ENCODE peak calls at places on chromosome 20, in ten cellular contexts. One of them, this sample, is unnamed.

GRCh38 chr20:51420111-51420510 is 122.4 kb downstream of the NFATC2 start:
- DNase-seq in mucosa of descending colon: no peak
- DNase-seq in adrenal gland: no peak
- DNase-seq in tibial nerve: no peak
- DNase-seq in colonic mucosa: no peak
- DNase-seq in lower lobe of right lung: no peak
- DNase-seq in lung: no peak
- DNase-seq in CD8-positive, alpha-beta T cell: no peak
- DNase-seq in heart left ventricle: no peak
- DNase-seq in GM23338: no peak
- DNase-seq in this sample: no peak

GRCh38 chr20:17916365-17916996 is 52.1 kb downstream of the SNX5 start:
- DNase-seq in mucosa of descending colon: peak; percentile 15
- DNase-seq in adrenal gland: no peak
- DNase-seq in tibial nerve: no peak
- DNase-seq in colonic mucosa: no peak
- DNase-seq in lower lobe of right lung: no peak
- DNase-seq in lung: no peak
- DNase-seq in CD8-positive, alpha-beta T cell: no peak
- DNase-seq in heart left ventricle: no peak
- DNase-seq in GM23338: no peak
- DNase-seq in this sample: no peak

GRCh38 chr20:23366384-23366783 is 4.4 kb downstream of the GZF1 start:
- DNase-seq in mucosa of descending colon: no peak
- DNase-seq in adrenal gland: no peak
- DNase-seq in tibial nerve: no peak
- DNase-seq in colonic mucosa: no peak
- DNase-seq in lower lobe of right lung: no peak
- DNase-seq in lung: no peak
- DNase-seq in CD8-positive, alpha-beta T cell: no peak
- DNase-seq in heart left ventricle: no peak
- DNase-seq in GM23338: no peak
- DNase-seq in this sample: no peak

GRCh38 chr20:52129611-52130010 is 62.0 kb downstream of the ZFP64 start:
- DNase-seq in mucosa of descending colon: no peak
- DNase-seq in adrenal gland: no peak
- DNase-seq in tibial nerve: no peak
- DNase-seq in colonic mucosa: no peak
- DNase-seq in lower lobe of right lung: no peak
- DNase-seq in lung: no peak
- DNase-seq in CD8-positive, alpha-beta T cell: no peak
- DNase-seq in heart left ventricle: no peak
- DNase-seq in GM23338: no peak
- DNase-seq in this sample: no peak

GRCh38 chr20:23156170-23156841 is 70.2 kb upstream of the CD93 start:
- DNase-seq in mucosa of descending colon: peak; percentile 32
- DNase-seq in adrenal gland: peak; percentile 57
- DNase-seq in tibial nerve: no peak
- DNase-seq in colonic mucosa: no peak
- DNase-seq in lower lobe of right lung: peak; percentile 76
- DNase-seq in lung: no peak
- DNase-seq in CD8-positive, alpha-beta T cell: no peak
- DNase-seq in heart left ventricle: no peak
- DNase-seq in GM23338: no peak
- DNase-seq in this sample: no peak

GRCh38 chr20:57037689-57038088 is 228.8 kb downstream of the BMP7 start:
- DNase-seq in mucosa of descending colon: no peak
- DNase-seq in adrenal gland: no peak
- DNase-seq in tibial nerve: no peak
- DNase-seq in colonic mucosa: no peak
- DNase-seq in lower lobe of right lung: no peak
- DNase-seq in lung: no peak
- DNase-seq in CD8-positive, alpha-beta T cell: no peak
- DNase-seq in heart left ventricle: no peak
- DNase-seq in GM23338: no peak
- DNase-seq in this sample: no peak

GRCh38 chr20:38649275-38649891 is 47.8 kb downstream of the ARHGAP40 start:
- DNase-seq in mucosa of descending colon: peak; percentile 7
- DNase-seq in adrenal gland: no peak
- DNase-seq in tibial nerve: no peak
- DNase-seq in colonic mucosa: no peak
- DNase-seq in lower lobe of right lung: no peak
- DNase-seq in lung: no peak
- DNase-seq in CD8-positive, alpha-beta T cell: no peak
- DNase-seq in heart left ventricle: no peak
- DNase-seq in GM23338: peak; percentile 78
- DNase-seq in this sample: no peak

GRCh38 chr20:46089076-46089337 is 755 bp downstream of the NCOA5 start:
- DNase-seq in mucosa of descending colon: no peak
- DNase-seq in adrenal gland: no peak
- DNase-seq in tibial nerve: no peak
- DNase-seq in colonic mucosa: no peak
- DNase-seq in lower lobe of right lung: no peak
- DNase-seq in lung: no peak
- DNase-seq in CD8-positive, alpha-beta T cell: no peak
- DNase-seq in heart left ventricle: no peak
- DNase-seq in GM23338: peak; percentile 53
- DNase-seq in this sample: no peak

DNA sequence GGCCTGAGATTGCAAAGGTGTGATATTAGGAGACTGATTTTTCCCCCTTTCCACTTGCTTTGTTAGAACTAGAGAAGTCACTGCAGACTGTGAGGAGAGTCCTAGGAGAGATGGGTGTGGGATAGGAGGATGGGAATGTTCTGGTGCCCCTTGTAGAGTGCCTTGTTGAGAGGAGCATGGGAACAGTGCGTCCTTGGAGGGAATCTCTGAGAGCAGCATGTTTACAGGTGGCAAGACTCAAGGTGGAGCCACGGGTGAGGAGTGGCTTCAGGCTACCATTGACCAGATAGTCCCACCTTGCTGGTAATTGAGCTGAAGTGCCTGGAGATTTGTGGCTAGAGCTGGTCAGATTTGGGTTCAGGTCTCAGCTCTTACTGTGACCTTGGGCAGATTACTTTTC is 6.0 kb downstream of the PLCG1 start:
- DNase-seq in mucosa of descending colon: no peak
- DNase-seq in adrenal gland: no peak
- DNase-seq in tibial nerve: no peak
- DNase-seq in colonic mucosa: no peak
- DNase-seq in lower lobe of right lung: no peak
- DNase-seq in lung: no peak
- DNase-seq in CD8-positive, alpha-beta T cell: no peak
- DNase-seq in heart left ventricle: no peak
- DNase-seq in GM23338: no peak
- DNase-seq in this sample: no peak
- H3K4me1 ChIP-seq in mucosa of descending colon: peaks cover 25% of the 10 kb centered on the region
- H3K4me1 ChIP-seq in adrenal gland: peaks cover 77% of the 10 kb centered on the region
- H3K4me1 ChIP-seq in tibial nerve: no peaks in the 10 kb centered on the region
- H3K4me1 ChIP-seq in colonic mucosa: no peaks in the 10 kb centered on the region
- H3K4me1 ChIP-seq in lower lobe of right lung: peaks cover 100% of the 10 kb centered on the region
- H3K4me1 ChIP-seq in lung: peaks cover 73% of the 10 kb centered on the region
- H3K4me1 ChIP-seq in CD8-positive, alpha-beta T cell: peaks cover 96% of the 10 kb centered on the region
- H3K4me1 ChIP-seq in heart left ventricle: peaks cover 89% of the 10 kb centered on the region
- H3K4me1 ChIP-seq in GM23338: peaks cover 40% of the 10 kb centered on the region
- H3K4me1 ChIP-seq in this sample: peaks cover 96% of the 10 kb centered on the region

DNA sequence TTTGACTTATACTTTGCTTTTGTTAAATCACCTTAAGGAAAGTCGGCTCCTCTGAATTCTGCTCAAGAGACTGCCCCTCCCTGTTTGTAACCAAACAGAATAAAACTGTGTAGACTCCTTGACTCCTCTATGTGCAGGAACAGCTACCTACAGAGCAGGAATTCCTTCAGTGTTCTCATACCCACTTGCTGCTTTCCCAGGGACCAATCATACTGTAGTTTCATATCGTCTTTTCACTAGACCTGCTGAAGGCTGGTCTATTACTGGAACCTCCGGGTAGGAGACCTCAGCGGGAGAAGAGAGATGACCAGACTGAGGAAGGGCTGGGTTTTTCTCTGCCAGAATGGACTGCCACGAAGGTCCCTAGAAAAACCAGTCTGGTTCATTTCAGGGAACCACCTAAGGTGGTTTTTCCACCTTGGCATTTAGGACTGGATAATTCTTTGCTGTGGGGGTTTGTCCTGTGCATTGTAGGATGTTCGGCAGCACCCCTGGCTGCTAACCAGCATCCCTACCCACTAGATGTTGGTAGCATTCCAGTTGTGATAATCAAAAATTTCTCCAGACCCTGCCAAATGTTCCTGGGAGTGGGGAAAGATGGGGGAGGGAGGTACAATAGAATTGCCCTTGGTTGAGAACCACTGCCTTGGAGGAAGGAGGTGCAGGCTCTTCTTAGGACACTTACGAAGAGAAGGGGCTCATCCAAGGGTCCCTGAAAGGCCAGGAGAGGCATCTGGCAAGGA is 80.5 kb downstream of the DNAAF9 start:
- DNase-seq in mucosa of descending colon: no peak
- DNase-seq in adrenal gland: no peak
- DNase-seq in tibial nerve: no peak
- DNase-seq in colonic mucosa: no peak
- DNase-seq in lower lobe of right lung: no peak
- DNase-seq in lung: no peak
- DNase-seq in CD8-positive, alpha-beta T cell: no peak
- DNase-seq in heart left ventricle: no peak
- DNase-seq in GM23338: no peak
- DNase-seq in this sample: no peak
- H3K36me3 ChIP-seq in mucosa of descending colon: no peaks in the 10 kb centered on the region
- H3K36me3 ChIP-seq in adrenal gland: no peaks in the 10 kb centered on the region
- H3K36me3 ChIP-seq in tibial nerve: no peaks in the 10 kb centered on the region
- H3K36me3 ChIP-seq in colonic mucosa: no peaks in the 10 kb centered on the region
- H3K36me3 ChIP-seq in lower lobe of right lung: peaks cover 80% of the 10 kb centered on the region
- H3K36me3 ChIP-seq in lung: peaks cover 26% of the 10 kb centered on the region
- H3K36me3 ChIP-seq in CD8-positive, alpha-beta T cell: no peaks in the 10 kb centered on the region
- H3K36me3 ChIP-seq in heart left ventricle: no peaks in the 10 kb centered on the region
- H3K36me3 ChIP-seq in GM23338: no peaks in the 10 kb centered on the region
- H3K36me3 ChIP-seq in this sample: no peaks in the 10 kb centered on the region

DNA sequence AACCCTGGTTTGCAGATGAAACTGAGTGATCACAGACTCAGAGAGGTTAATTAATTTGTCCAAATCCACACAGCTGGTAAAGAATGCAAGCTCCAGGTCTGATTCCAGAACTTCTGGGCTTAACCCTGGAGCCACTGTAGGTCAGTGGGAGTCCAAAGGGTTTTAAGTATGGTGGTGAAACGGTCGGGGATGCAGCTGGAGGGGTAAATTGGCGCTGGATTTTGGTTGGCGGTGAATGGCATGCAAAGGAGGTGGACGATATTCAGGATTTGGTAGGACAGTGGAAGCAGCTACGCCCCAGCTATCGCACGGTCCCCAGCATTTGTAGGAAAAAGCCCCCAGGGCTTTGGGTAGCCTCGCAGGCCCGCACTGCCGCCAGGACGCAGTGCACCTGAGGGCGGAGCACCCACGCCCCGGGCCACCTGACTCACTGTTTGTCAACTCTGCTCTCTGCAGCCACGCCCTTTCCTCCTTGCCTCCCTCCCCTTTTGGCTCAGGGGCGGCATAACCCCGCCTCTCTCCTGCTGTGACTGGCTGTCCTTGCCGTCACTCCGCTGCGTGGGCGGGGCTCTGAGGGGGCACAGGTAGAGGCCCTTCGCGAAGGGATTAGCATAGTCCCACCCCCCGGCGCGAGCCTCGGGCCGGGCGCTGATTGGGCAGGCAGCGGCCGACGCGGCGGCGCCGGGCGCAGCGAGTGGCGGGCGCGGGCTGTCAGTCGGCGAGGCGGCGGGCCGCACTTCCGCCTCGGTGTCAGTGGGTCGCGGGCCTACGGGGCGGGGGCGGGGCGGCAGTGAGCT is at the start of gene OSBPL2:
- DNase-seq in mucosa of descending colon: peak; percentile 99
- DNase-seq in adrenal gland: peak; percentile 99
- DNase-seq in tibial nerve: peak; percentile 99
- DNase-seq in colonic mucosa: peak; percentile 100
- DNase-seq in lower lobe of right lung: peak; percentile 99
- DNase-seq in lung: peak; percentile 100
- DNase-seq in CD8-positive, alpha-beta T cell: peak; percentile 100
- DNase-seq in heart left ventricle: peak; percentile 99
- DNase-seq in GM23338: peak; percentile 98
- DNase-seq in this sample: peak; percentile 98
- TF ChIP-seq CTCF in mucosa of descending colon: no peak
- TF ChIP-seq CTCF in adrenal gland: no peak
- TF ChIP-seq CTCF in tibial nerve: peak; percentile 30
- TF ChIP-seq CTCF in colonic mucosa: no peak
- TF ChIP-seq CTCF in lower lobe of right lung: no peak
- TF ChIP-seq CTCF in lung: no peak
- TF ChIP-seq CTCF in CD8-positive, alpha-beta T cell: no peak
- TF ChIP-seq CTCF in heart left ventricle: no peak
- TF ChIP-seq CTCF in GM23338: no peak
- TF ChIP-seq CTCF in this sample: no peak

GRCh38 chr20:59030911-59031310 is 1.2 kb downstream of the ATP5F1E start:
- DNase-seq in mucosa of descending colon: no peak
- DNase-seq in adrenal gland: no peak
- DNase-seq in tibial nerve: no peak
- DNase-seq in colonic mucosa: no peak
- DNase-seq in lower lobe of right lung: no peak
- DNase-seq in lung: no peak
- DNase-seq in CD8-positive, alpha-beta T cell: no peak
- DNase-seq in heart left ventricle: no peak
- DNase-seq in GM23338: no peak
- DNase-seq in this sample: no peak

GRCh38 chr20:59027746-59028320 is 4.3 kb downstream of the ATP5F1E start:
- DNase-seq in mucosa of descending colon: no peak
- DNase-seq in adrenal gland: no peak
- DNase-seq in tibial nerve: no peak
- DNase-seq in colonic mucosa: no peak
- DNase-seq in lower lobe of right lung: no peak
- DNase-seq in lung: no peak
- DNase-seq in CD8-positive, alpha-beta T cell: no peak
- DNase-seq in heart left ventricle: no peak
- DNase-seq in GM23338: no peak
- DNase-seq in this sample: no peak

GRCh38 chr20:59026904-59027745 is 5.0 kb downstream of the ATP5F1E start:
- DNase-seq in mucosa of descending colon: no peak
- DNase-seq in adrenal gland: no peak
- DNase-seq in tibial nerve: no peak
- DNase-seq in colonic mucosa: no peak
- DNase-seq in lower lobe of right lung: no peak
- DNase-seq in lung: no peak
- DNase-seq in CD8-positive, alpha-beta T cell: no peak
- DNase-seq in heart left ventricle: no peak
- DNase-seq in GM23338: no peak
- DNase-seq in this sample: no peak

GRCh38 chr20:59031326-59032022 is 661 bp downstream of the ATP5F1E start:
- DNase-seq in mucosa of descending colon: peak; percentile 64
- DNase-seq in adrenal gland: no peak
- DNase-seq in tibial nerve: no peak
- DNase-seq in colonic mucosa: peak; percentile 58
- DNase-seq in lower lobe of right lung: no peak
- DNase-seq in lung: no peak
- DNase-seq in CD8-positive, alpha-beta T cell: no peak
- DNase-seq in heart left ventricle: no peak
- DNase-seq in GM23338: peak; percentile 25
- DNase-seq in this sample: no peak

DNA sequence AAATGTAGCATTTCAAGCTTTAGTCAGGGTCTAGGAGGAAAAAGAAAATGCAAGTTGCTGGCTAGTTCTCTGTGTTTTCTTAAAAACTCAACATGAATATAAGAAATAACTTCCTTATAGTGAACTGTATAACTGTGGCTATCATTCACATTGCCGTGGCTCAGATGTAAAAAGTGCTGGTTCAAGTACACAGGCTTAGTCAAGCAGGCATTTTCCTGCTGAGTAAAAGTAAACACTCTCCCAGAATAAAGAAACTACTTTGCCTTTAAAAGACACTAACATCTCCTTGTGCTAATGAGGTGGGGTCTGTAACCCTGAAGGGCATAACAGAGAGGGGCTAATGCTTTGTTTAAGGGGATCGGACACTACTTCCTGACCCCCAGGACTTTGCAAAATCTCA is 3.3 kb downstream of the ATP5F1E start:
- DNase-seq in mucosa of descending colon: no peak
- DNase-seq in adrenal gland: no peak
- DNase-seq in tibial nerve: no peak
- DNase-seq in colonic mucosa: no peak
- DNase-seq in lower lobe of right lung: no peak
- DNase-seq in lung: no peak
- DNase-seq in CD8-positive, alpha-beta T cell: no peak
- DNase-seq in heart left ventricle: no peak
- DNase-seq in GM23338: no peak
- DNase-seq in this sample: no peak
- H3K4me1 ChIP-seq in mucosa of descending colon: peaks cover 35% of the 10 kb centered on the region
- H3K4me1 ChIP-seq in adrenal gland: peaks cover 57% of the 10 kb centered on the region
- H3K4me1 ChIP-seq in tibial nerve: no peaks in the 10 kb centered on the region
- H3K4me1 ChIP-seq in colonic mucosa: peaks cover 4% of the 10 kb centered on the region
- H3K4me1 ChIP-seq in lower lobe of right lung: peaks cover 52% of the 10 kb centered on the region
- H3K4me1 ChIP-seq in lung: no peaks in the 10 kb centered on the region
- H3K4me1 ChIP-seq in CD8-positive, alpha-beta T cell: peaks cover 60% of the 10 kb centered on the region
- H3K4me1 ChIP-seq in heart left ventricle: peaks cover 46% of the 10 kb centered on the region
- H3K4me1 ChIP-seq in GM23338: peaks cover 32% of the 10 kb centered on the region
- H3K4me1 ChIP-seq in this sample: peaks cover 17% of the 10 kb centered on the region